ENCODE peak calls at places on chromosomes 4 and X, in eight cellular contexts. I, Q, L, E, A, H, S and Y are unnamed samples.

GRCh38 chr4:153205757-153206156 is 1.5 kb downstream of the TRIM2 start:
- DNase-seq in I (no peak), Q (no peak), L (no peak), E (no peak), A (peak; percentile 69), H (peak; percentile 46), S (no peak), Y (peak; percentile 91)

GRCh38 chrX:121135488-121136207 is 88.2 kb downstream of the GLUD2 start:
- DNase-seq in I (no peak), Q (no peak), L (no peak), E (no peak), A (no peak), H (no peak), S (no peak), Y (no peak)

GRCh38 chr4:174138616-174139015 is 144.9 kb downstream of the FBXO8 start:
- DNase-seq in I (no peak), Q (no peak), L (no peak), E (no peak), A (no peak), H (no peak), S (no peak), Y (no peak)

GRCh38 chr4:12965334-12965733 is 518.8 kb downstream of the RAB28 start:
- DNase-seq in I (no peak), Q (no peak), L (no peak), E (no peak), A (no peak), H (no peak), S (no peak), Y (peak; percentile 29)

GRCh38 chr4:108427946-108428345 is 192.4 kb upstream of the RPL34 start:
- DNase-seq in I (no peak), Q (no peak), L (no peak), E (no peak), A (no peak), H (no peak), S (no peak), Y (no peak)

GRCh38 chr4:77564231-77564630 is 41.4 kb upstream of the CXCL13 start:
- DNase-seq in I (no peak), Q (peak; percentile 37), L (no peak), E (no peak), A (no peak), H (no peak), S (peak; percentile 5), Y (no peak)

GRCh38 chr4:74161676-74162450 is 3.9 kb downstream of the MTHFD2L start:
- DNase-seq in I (no peak), Q (no peak), L (no peak), E (no peak), A (no peak), H (peak; percentile 42), S (no peak), Y (no peak)

GRCh38 chr4:1448589-1449420 is 42.6 kb upstream of the NKX1-1 start:
- DNase-seq in I (no peak), Q (no peak), L (no peak), E (no peak), A (no peak), H (no peak), S (no peak), Y (no peak)

GRCh38 chrX:115268421-115268820 is 21.1 kb upstream of the LUZP4 start:
- DNase-seq in I (no peak), Q (no peak), L (no peak), E (no peak), A (peak; percentile 63), H (no peak), S (no peak), Y (peak; percentile 31)

GRCh38 chr4:21790437-21791029 is 158.0 kb downstream of the KCNIP4 start:
- DNase-seq in I (no peak), Q (peak; percentile 79), L (no peak), E (no peak), A (no peak), H (peak; percentile 16), S (no peak), Y (peak; percentile 49)

GRCh38 chrX:145825896-145826295 is 8.3 kb downstream of the SLITRK2 start:
- DNase-seq in I (no peak), Q (peak; percentile 21), L (no peak), E (no peak), A (peak; percentile 63), H (no peak), S (no peak), Y (peak; percentile 7)

GRCh38 chrX:41594634-41595033 is 94.1 kb upstream of the GPR34 start:
- DNase-seq in I (no peak), Q (no peak), L (no peak), E (no peak), A (no peak), H (no peak), S (no peak), Y (no peak)

GRCh38 chr4:166091146-166091545 is 218.1 kb downstream of the TLL1 start:
- DNase-seq in I (no peak), Q (peak; percentile 53), L (no peak), E (no peak), A (no peak), H (no peak), S (no peak), Y (peak; percentile 14)

GRCh38 chrX:4588056-4588455 is 874.6 kb upstream of the PRKX start:
- DNase-seq in I (no peak), Q (no peak), L (no peak), E (no peak), A (no peak), H (no peak), S (no peak), Y (no peak)

GRCh38 chrX:18927558-18927957 is 56.4 kb downstream of the PHKA2 start:
- DNase-seq in I (no peak), Q (no peak), L (no peak), E (no peak), A (no peak), H (no peak), S (peak; percentile 71), Y (no peak)

GRCh38 chr4:66736593-66736992 is 808.7 kb downstream of the CENPC start:
- DNase-seq in I (no peak), Q (no peak), L (no peak), E (peak; percentile 27), A (no peak), H (no peak), S (no peak), Y (no peak)

GRCh38 chrX:34893741-34894140 is 48.9 kb upstream of the FAM47B start:
- DNase-seq in I (no peak), Q (peak; percentile 0), L (no peak), E (no peak), A (no peak), H (no peak), S (no peak), Y (peak; percentile 24)

GRCh38 chrX:69305333-69306062 is 140.2 kb upstream of the PJA1 start:
- DNase-seq in I (no peak), Q (no peak), L (no peak), E (peak; percentile 5), A (peak; percentile 84), H (no peak), S (no peak), Y (peak; percentile 11)

GRCh38 chrX:19034025-19034424 is 50.1 kb upstream of the PHKA2 start:
- DNase-seq in I (no peak), Q (no peak), L (no peak), E (no peak), A (no peak), H (no peak), S (no peak), Y (no peak)

GRCh38 chr4:77172336-77172735 is 15.3 kb downstream of the CCNG2 start:
- DNase-seq in I (no peak), Q (no peak), L (peak; percentile 93), E (no peak), A (no peak), H (peak; percentile 98), S (no peak), Y (peak; percentile 89)

GRCh38 chr4:103207673-103208072 is 9.5 kb upstream of the CENPE start:
- DNase-seq in I (no peak), Q (no peak), L (no peak), E (peak; percentile 0), A (peak; percentile 41), H (no peak), S (no peak), Y (peak; percentile 5)

GRCh38 chr4:119014658-119015057 is 121.0 kb upstream of the MYOZ2 start:
- DNase-seq in I (no peak), Q (no peak), L (no peak), E (no peak), A (no peak), H (no peak), S (no peak), Y (no peak)

GRCh38 chr4:52028970-52029369 is 8.8 kb upstream of the LRRC66 start:
- DNase-seq in I (no peak), Q (no peak), L (no peak), E (no peak), A (no peak), H (peak; percentile 78), S (no peak), Y (peak; percentile 88)

GRCh38 chr4:38073596-38074234 is 113.5 kb downstream of the PTTG2 start:
- DNase-seq in I (no peak), Q (peak; percentile 12), L (no peak), E (no peak), A (no peak), H (no peak), S (no peak), Y (no peak)

GRCh38 chr4:59380841-59381366 is 1819.2 kb upstream of the ADGRL3 start:
- DNase-seq in I (no peak), Q (no peak), L (no peak), E (no peak), A (peak; percentile 31), H (no peak), S (no peak), Y (peak; percentile 1)

GRCh38 chr4:6470502-6471302 is 1.7 kb downstream of the PPP2R2C start:
- DNase-seq in I (no peak), Q (peak; percentile 85), L (no peak), E (peak; percentile 78), A (peak; percentile 61), H (peak; percentile 20), S (no peak), Y (peak; percentile 43)

GRCh38 chrX:97308161-97308560 is 424.5 kb downstream of the RPA4 start:
- DNase-seq in I (no peak), Q (no peak), L (no peak), E (no peak), A (no peak), H (peak; percentile 49), S (no peak), Y (peak; percentile 57)

GRCh38 chr4:128565565-128566186 is 243.8 kb upstream of the JADE1 start:
- DNase-seq in I (no peak), Q (peak; percentile 26), L (no peak), E (no peak), A (peak; percentile 76), H (no peak), S (no peak), Y (peak; percentile 19)